ENCODE peak calls at places on chromosome 19, in eight cellular contexts. One of them, this sample, is unnamed.

GRCh38 chr19:48836089-48837017 is at the start of gene HSD17B14:
- DNase-seq in tibial artery: peak
- DNase-seq in hepatocyte: peak
- DNase-seq in cardiac fibroblast: no peak
- DNase-seq in heart left ventricle: no peak
- DNase-seq in AG10803: peak
- DNase-seq in testis: no peak
- DNase-seq in HepG2: no peak
- DNase-seq in this sample: peak

GRCh38 chr19:43534305-43534612 is 1.3 kb downstream of the ZNF575 start:
- DNase-seq in tibial artery: no peak
- DNase-seq in hepatocyte: no peak
- DNase-seq in cardiac fibroblast: no peak
- DNase-seq in heart left ventricle: no peak
- DNase-seq in AG10803: no peak
- DNase-seq in testis: no peak
- DNase-seq in HepG2: no peak
- DNase-seq in this sample: no peak

GRCh38 chr19:53394522-53394973 is 401 bp upstream of the ZNF765 start:
- DNase-seq in tibial artery: peak
- DNase-seq in hepatocyte: peak
- DNase-seq in cardiac fibroblast: no peak
- DNase-seq in heart left ventricle: peak
- DNase-seq in AG10803: peak
- DNase-seq in testis: peak
- DNase-seq in HepG2: peak
- DNase-seq in this sample: peak

GRCh38 chr19:9862897-9863296 is 27.8 kb downstream of the PIN1 start:
- DNase-seq in tibial artery: no peak
- DNase-seq in hepatocyte: no peak
- DNase-seq in cardiac fibroblast: no peak
- DNase-seq in heart left ventricle: no peak
- DNase-seq in AG10803: no peak
- DNase-seq in testis: no peak
- DNase-seq in HepG2: no peak
- DNase-seq in this sample: no peak

GRCh38 chr19:33462112-33462726 is 59.4 kb downstream of the PEPD start:
- DNase-seq in tibial artery: peak
- DNase-seq in hepatocyte: no peak
- DNase-seq in cardiac fibroblast: no peak
- DNase-seq in heart left ventricle: no peak
- DNase-seq in AG10803: no peak
- DNase-seq in testis: no peak
- DNase-seq in HepG2: no peak
- DNase-seq in this sample: no peak

GRCh38 chr19:15820646-15821045 is 5.2 kb upstream of the OR10H1 start:
- DNase-seq in tibial artery: no peak
- DNase-seq in hepatocyte: no peak
- DNase-seq in cardiac fibroblast: no peak
- DNase-seq in heart left ventricle: no peak
- DNase-seq in AG10803: no peak
- DNase-seq in testis: no peak
- DNase-seq in HepG2: no peak
- DNase-seq in this sample: no peak

GRCh38 chr19:11198769-11199469 is 1.6 kb upstream of the KANK2 start:
- DNase-seq in tibial artery: peak
- DNase-seq in hepatocyte: no peak
- DNase-seq in cardiac fibroblast: no peak
- DNase-seq in heart left ventricle: no peak
- DNase-seq in AG10803: no peak
- DNase-seq in testis: no peak
- DNase-seq in HepG2: no peak
- DNase-seq in this sample: no peak

GRCh38 chr19:11699931-11700794 is 38.6 kb downstream of the ZNF823 start:
- DNase-seq in tibial artery: no peak
- DNase-seq in hepatocyte: peak
- DNase-seq in cardiac fibroblast: peak
- DNase-seq in heart left ventricle: no peak
- DNase-seq in AG10803: peak
- DNase-seq in testis: no peak
- DNase-seq in HepG2: peak
- DNase-seq in this sample: no peak

GRCh38 chr19:731000-731399 is 19.9 kb upstream of the MISP start:
- DNase-seq in tibial artery: no peak
- DNase-seq in hepatocyte: no peak
- DNase-seq in cardiac fibroblast: no peak
- DNase-seq in heart left ventricle: no peak
- DNase-seq in AG10803: no peak
- DNase-seq in testis: no peak
- DNase-seq in HepG2: no peak
- DNase-seq in this sample: no peak

GRCh38 chr19:734716-735115 is 16.2 kb upstream of the MISP start:
- DNase-seq in tibial artery: no peak
- DNase-seq in hepatocyte: no peak
- DNase-seq in cardiac fibroblast: no peak
- DNase-seq in heart left ventricle: no peak
- DNase-seq in AG10803: no peak
- DNase-seq in testis: no peak
- DNase-seq in HepG2: no peak
- DNase-seq in this sample: no peak

GRCh38 chr19:729564-730381 is 21.0 kb downstream of the PALM start:
- DNase-seq in tibial artery: no peak
- DNase-seq in hepatocyte: no peak
- DNase-seq in cardiac fibroblast: no peak
- DNase-seq in heart left ventricle: no peak
- DNase-seq in AG10803: no peak
- DNase-seq in testis: no peak
- DNase-seq in HepG2: no peak
- DNase-seq in this sample: no peak

GRCh38 chr19:730382-730668 is 20.6 kb upstream of the MISP start:
- DNase-seq in tibial artery: no peak
- DNase-seq in hepatocyte: no peak
- DNase-seq in cardiac fibroblast: no peak
- DNase-seq in heart left ventricle: no peak
- DNase-seq in AG10803: no peak
- DNase-seq in testis: no peak
- DNase-seq in HepG2: no peak
- DNase-seq in this sample: no peak

DNA sequence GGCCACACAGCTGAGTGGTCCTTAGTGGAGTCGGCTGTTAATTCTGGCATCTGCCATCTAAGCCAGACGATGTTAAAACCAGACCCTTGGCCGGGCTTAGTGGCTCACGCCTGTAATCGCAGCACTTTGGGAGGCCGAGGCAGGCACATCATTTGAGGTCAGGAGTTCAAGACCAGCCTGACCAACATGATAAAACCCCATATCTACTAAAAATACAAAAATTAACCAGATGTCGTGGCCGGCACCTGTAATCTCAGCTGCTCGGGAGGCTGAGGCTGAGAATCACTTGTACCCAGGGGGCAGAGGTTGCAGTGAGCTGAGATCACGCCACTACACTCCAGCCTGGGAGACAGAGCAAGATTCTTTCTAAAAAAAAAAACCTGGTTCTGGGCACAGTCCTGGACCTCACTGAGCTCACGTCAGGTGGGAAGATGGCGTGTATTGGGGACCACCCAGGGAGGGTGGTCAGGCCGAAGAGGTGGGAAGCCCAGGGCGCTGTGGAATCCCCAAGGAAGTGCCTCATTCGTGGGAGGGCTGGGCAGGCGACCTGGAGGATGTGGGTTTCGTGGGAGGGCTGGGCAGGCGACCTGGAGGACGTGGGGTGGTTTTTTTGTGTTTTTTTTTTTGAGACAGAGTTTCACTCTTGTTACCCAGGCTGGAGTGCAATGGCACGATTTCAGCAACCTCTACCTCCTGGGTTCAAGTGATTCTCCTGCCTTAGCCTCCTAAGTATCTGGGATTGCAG is 18.4 kb upstream of the MISP start:
- DNase-seq in tibial artery: no peak
- DNase-seq in hepatocyte: no peak
- DNase-seq in cardiac fibroblast: no peak
- DNase-seq in heart left ventricle: no peak
- DNase-seq in AG10803: no peak
- DNase-seq in testis: no peak
- DNase-seq in HepG2: no peak
- DNase-seq in this sample: no peak
- H3K4me3 ChIP-seq in tibial artery: no peak
- H3K4me3 ChIP-seq in hepatocyte: no peak
- H3K4me3 ChIP-seq in cardiac fibroblast: no peak
- H3K4me3 ChIP-seq in heart left ventricle: no peak
- H3K4me3 ChIP-seq in AG10803: no peak
- H3K4me3 ChIP-seq in testis: no peak
- H3K4me3 ChIP-seq in HepG2: no peak
- H3K4me3 ChIP-seq in this sample: no peak

DNA sequence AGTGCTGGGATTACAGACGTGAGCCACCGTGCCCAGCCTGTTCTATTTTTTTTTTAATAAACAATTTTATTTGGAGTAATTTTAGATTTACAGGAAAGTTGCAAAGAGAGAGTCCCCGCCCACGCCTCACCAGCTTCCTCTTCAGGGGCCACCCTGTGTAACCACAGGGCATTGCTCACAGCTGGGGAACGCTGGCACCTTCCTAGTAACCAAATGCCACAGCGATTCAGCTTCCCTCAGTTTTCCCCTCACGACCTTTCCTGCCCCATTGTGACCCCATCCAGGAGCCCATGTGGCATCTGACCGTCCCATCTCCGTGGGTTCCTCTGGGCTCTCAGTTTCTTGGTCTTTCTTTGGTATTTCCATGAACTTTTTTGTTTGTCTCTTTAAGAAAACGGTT is 83.9 kb downstream of the GNG7 start:
- DNase-seq in tibial artery: peak
- DNase-seq in hepatocyte: no peak
- DNase-seq in cardiac fibroblast: peak
- DNase-seq in heart left ventricle: peak
- DNase-seq in AG10803: peak
- DNase-seq in testis: no peak
- DNase-seq in HepG2: no peak
- DNase-seq in this sample: no peak
- H3K4me3 ChIP-seq in tibial artery: no peak
- H3K4me3 ChIP-seq in hepatocyte: no peak
- H3K4me3 ChIP-seq in cardiac fibroblast: no peak
- H3K4me3 ChIP-seq in heart left ventricle: no peak
- H3K4me3 ChIP-seq in AG10803: no peak
- H3K4me3 ChIP-seq in testis: no peak
- H3K4me3 ChIP-seq in HepG2: no peak
- H3K4me3 ChIP-seq in this sample: no peak

GRCh38 chr19:45254044-45254531 is 3.0 kb downstream of the MARK4 start:
- DNase-seq in tibial artery: no peak
- DNase-seq in hepatocyte: no peak
- DNase-seq in cardiac fibroblast: no peak
- DNase-seq in heart left ventricle: no peak
- DNase-seq in AG10803: no peak
- DNase-seq in testis: no peak
- DNase-seq in HepG2: no peak
- DNase-seq in this sample: no peak

GRCh38 chr19:45250832-45251451 is at the start of gene MARK4:
- DNase-seq in tibial artery: no peak
- DNase-seq in hepatocyte: peak
- DNase-seq in cardiac fibroblast: peak
- DNase-seq in heart left ventricle: peak
- DNase-seq in AG10803: peak
- DNase-seq in testis: peak
- DNase-seq in HepG2: no peak
- DNase-seq in this sample: peak

GRCh38 chr19:45255611-45256157 is 4.6 kb downstream of the MARK4 start:
- DNase-seq in tibial artery: no peak
- DNase-seq in hepatocyte: no peak
- DNase-seq in cardiac fibroblast: no peak
- DNase-seq in heart left ventricle: no peak
- DNase-seq in AG10803: no peak
- DNase-seq in testis: peak
- DNase-seq in HepG2: no peak
- DNase-seq in this sample: no peak

GRCh38 chr19:45251452-45252354 is 632 bp downstream of the MARK4 start:
- DNase-seq in tibial artery: no peak
- DNase-seq in hepatocyte: peak
- DNase-seq in cardiac fibroblast: no peak
- DNase-seq in heart left ventricle: no peak
- DNase-seq in AG10803: peak
- DNase-seq in testis: no peak
- DNase-seq in HepG2: no peak
- DNase-seq in this sample: peak

DNA sequence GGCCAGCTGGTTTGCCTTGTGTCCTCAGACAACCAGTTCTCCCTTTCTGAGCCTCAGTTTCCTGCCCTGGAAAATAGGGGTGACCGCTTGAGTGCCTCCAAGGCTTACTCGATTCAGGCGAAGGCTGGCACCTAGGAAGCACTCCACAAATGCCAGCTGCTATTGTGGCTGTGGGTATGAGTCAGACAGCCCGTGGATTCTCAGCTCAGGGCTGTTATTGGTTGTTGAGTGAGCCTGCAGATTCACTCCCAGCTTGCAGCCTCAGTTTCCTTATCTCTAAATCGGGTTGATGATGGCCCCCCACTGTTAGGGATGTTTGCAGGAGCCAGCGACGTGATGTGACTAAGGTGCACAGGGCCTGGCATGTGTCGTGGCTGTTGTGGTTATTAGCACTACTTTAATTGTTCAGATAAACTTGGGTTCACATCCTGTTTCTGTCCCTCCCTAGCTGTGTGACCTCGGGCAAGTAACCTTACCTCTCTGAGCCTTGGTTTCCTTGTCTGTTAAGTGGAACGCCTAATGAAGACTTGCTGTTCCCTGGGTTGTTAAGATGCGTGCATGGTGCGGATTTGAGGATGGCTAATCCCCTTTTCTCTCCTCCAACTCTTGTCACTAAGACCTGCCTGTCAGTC is 2.4 kb downstream of the MARK4 start:
- DNase-seq in tibial artery: no peak
- DNase-seq in hepatocyte: no peak
- DNase-seq in cardiac fibroblast: peak
- DNase-seq in heart left ventricle: no peak
- DNase-seq in AG10803: peak
- DNase-seq in testis: no peak
- DNase-seq in HepG2: no peak
- DNase-seq in this sample: no peak
- H3K4me3 ChIP-seq in tibial artery: no peak
- H3K4me3 ChIP-seq in hepatocyte: no peak
- H3K4me3 ChIP-seq in cardiac fibroblast: no peak
- H3K4me3 ChIP-seq in heart left ventricle: no peak
- H3K4me3 ChIP-seq in AG10803: peak
- H3K4me3 ChIP-seq in testis: no peak
- H3K4me3 ChIP-seq in HepG2: peak
- H3K4me3 ChIP-seq in this sample: no peak

GRCh38 chr19:18233224-18233825 is 7.1 kb upstream of the PDE4C start:
- DNase-seq in tibial artery: no peak
- DNase-seq in hepatocyte: peak
- DNase-seq in cardiac fibroblast: peak
- DNase-seq in heart left ventricle: peak
- DNase-seq in AG10803: no peak
- DNase-seq in testis: peak
- DNase-seq in HepG2: peak
- DNase-seq in this sample: no peak

GRCh38 chr19:18234194-18234593 is 8.0 kb upstream of the PDE4C start:
- DNase-seq in tibial artery: no peak
- DNase-seq in hepatocyte: no peak
- DNase-seq in cardiac fibroblast: no peak
- DNase-seq in heart left ventricle: no peak
- DNase-seq in AG10803: no peak
- DNase-seq in testis: no peak
- DNase-seq in HepG2: no peak
- DNase-seq in this sample: no peak

GRCh38 chr19:18231775-18232174 is 5.5 kb upstream of the PDE4C start:
- DNase-seq in tibial artery: no peak
- DNase-seq in hepatocyte: no peak
- DNase-seq in cardiac fibroblast: no peak
- DNase-seq in heart left ventricle: no peak
- DNase-seq in AG10803: no peak
- DNase-seq in testis: no peak
- DNase-seq in HepG2: no peak
- DNase-seq in this sample: no peak

GRCh38 chr19:18230941-18231734 is 4.9 kb upstream of the PDE4C start:
- DNase-seq in tibial artery: no peak
- DNase-seq in hepatocyte: no peak
- DNase-seq in cardiac fibroblast: peak
- DNase-seq in heart left ventricle: no peak
- DNase-seq in AG10803: no peak
- DNase-seq in testis: no peak
- DNase-seq in HepG2: no peak
- DNase-seq in this sample: no peak

DNA sequence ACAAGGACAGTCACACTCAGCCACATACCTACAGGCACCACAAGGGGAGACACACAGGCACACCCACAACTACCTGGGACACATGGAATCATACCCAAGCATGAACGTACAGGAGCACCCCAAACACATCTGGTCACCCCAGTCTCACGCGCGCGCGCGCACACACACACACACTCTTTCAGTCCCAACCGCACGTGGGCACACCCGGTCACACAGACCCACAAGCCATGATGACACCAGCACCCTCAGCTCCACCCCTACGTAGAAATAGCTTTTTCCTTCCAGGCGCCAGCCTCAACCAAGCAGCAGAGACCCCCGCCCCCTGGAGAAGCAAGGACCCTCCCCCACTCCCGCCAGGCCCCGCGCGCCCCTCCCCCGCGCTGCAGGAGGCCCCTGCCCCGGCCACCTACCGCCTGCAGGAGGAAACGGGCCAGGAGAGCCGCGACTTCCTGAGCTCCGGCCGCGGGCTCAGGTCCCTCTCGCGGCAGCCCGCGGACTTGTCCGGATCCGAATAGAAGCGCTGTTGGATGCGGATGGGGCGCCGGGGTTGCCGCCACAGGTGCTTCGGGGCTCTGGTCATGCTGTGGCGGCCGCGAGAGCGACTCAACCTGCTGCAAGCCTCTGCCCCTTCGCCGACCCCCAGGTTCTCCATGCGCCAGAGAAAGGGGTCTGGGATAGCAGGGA is 6.4 kb upstream of the PDE4C start:
- DNase-seq in tibial artery: no peak
- DNase-seq in hepatocyte: peak
- DNase-seq in cardiac fibroblast: peak
- DNase-seq in heart left ventricle: no peak
- DNase-seq in AG10803: no peak
- DNase-seq in testis: no peak
- DNase-seq in HepG2: no peak
- DNase-seq in this sample: no peak
- H3K4me3 ChIP-seq in tibial artery: no peak
- H3K4me3 ChIP-seq in hepatocyte: no peak
- H3K4me3 ChIP-seq in cardiac fibroblast: no peak
- H3K4me3 ChIP-seq in heart left ventricle: no peak
- H3K4me3 ChIP-seq in AG10803: no peak
- H3K4me3 ChIP-seq in testis: peak
- H3K4me3 ChIP-seq in HepG2: no peak
- H3K4me3 ChIP-seq in this sample: no peak

This sample was measured in ovary.